ENCODE peak calls at places on chromosome 10, in five cellular contexts. K, J, O, S and T are unnamed samples.
A peak's percentile ranks its signal among the peaks of the same experiment; 100 is the strongest.

GRCh38 chr10:78781251-78781913 is 287.4 kb upstream of the ZMIZ1 start:
- DNase-seq in S (no peak), O (no peak), J (no peak), K (no peak), T (no peak)

GRCh38 chr10:4512557-4513286 is 313.3 kb upstream of the AKR1E2 start:
- DNase-seq in K (no peak), S (peak; percentile 34), O (no peak), J (peak; percentile 76), T (peak; percentile 5)

GRCh38 chr10:30489291-30489823 is 55.4 kb downstream of the MAP3K8 start:
- DNase-seq in O (no peak), J (no peak), S (no peak), K (no peak), T (no peak)

GRCh38 chr10:133458021-133458709 is 4.4 kb downstream of the SCART1 start:
- DNase-seq in K (no peak), J (no peak), O (peak; percentile 26), S (no peak), T (no peak)

GRCh38 chr10:88466786-88467185 is 116.3 kb downstream of the RNLS start:
- DNase-seq in O (no peak), J (no peak), K (no peak), S (no peak), T (no peak)

GRCh38 chr10:89468625-89469024 is 54.3 kb downstream of the IFIT5 start:
- DNase-seq in O (no peak), K (no peak), S (no peak), J (no peak), T (no peak)

GRCh38 chr10:132984801-132985545 is 42.6 kb upstream of the CFAP46 start:
- DNase-seq in O (no peak), K (no peak), S (no peak), J (no peak), T (no peak)

GRCh38 chr10:78974409-78975317 is 94.1 kb upstream of the ZMIZ1 start:
- DNase-seq in K (peak; percentile 79), S (peak; percentile 70), O (peak; percentile 63), J (peak; percentile 50), T (no peak)

DNA sequence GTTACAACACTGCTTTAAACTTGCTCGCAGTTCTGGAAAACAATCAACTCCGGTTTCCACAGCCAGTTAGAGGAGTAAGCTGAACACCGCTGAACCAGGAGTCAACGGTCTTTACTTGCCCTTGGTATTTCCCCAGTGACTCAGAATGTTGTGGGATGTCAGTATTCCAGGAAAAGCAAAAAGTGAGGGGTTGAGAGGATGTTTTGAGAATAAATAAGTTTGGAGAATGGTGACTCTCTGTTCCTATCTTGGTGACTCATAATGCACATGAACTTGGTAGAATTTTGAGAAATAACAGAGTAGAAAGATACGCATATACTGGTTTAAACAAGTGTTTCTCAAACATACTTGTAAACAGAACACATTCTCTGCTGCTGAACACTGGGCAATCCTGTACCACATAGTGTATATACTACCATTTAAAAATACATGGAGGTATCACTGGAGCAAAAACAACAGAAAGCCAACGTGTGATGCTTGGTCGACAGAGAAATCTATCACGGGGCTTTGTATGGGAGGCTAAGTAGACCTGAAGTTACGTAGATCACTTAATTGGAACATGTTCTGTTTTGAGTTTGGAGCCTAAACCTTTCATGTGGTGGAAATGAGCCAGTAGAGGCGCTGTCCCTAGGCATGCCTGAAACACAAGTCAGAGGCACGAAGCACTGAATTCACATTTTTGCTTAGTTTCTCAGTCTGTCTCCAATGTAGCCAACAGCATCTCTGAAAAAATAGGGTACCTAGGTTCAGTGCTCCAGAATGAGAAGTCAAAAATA is 534.3 kb downstream of the PARD3 start:
- DNase-seq in S (no peak), K (no peak), J (no peak), O (no peak), T (no peak)
- H3K27ac ChIP-seq in S (peak overlapping the region; percentile 96), K (no peak overlapping the region), J (no peak overlapping the region), O (peak overlapping the region; percentile 33), T (no peak overlapping the region)

GRCh38 chr10:75402486-75403143 is 1.1 kb upstream of the ZNF503 start:
- DNase-seq in K (no peak), S (peak; percentile 58), O (peak; percentile 53), J (peak; percentile 83), T (no peak)
- H3K4me3 ChIP-seq in K (peak overlapping the region; percentile 66), S (peak overlapping the region; percentile 96), O (peak overlapping the region; percentile 38), J (peak overlapping the region; percentile 97), T (peak overlapping the region; percentile 26)

DNA sequence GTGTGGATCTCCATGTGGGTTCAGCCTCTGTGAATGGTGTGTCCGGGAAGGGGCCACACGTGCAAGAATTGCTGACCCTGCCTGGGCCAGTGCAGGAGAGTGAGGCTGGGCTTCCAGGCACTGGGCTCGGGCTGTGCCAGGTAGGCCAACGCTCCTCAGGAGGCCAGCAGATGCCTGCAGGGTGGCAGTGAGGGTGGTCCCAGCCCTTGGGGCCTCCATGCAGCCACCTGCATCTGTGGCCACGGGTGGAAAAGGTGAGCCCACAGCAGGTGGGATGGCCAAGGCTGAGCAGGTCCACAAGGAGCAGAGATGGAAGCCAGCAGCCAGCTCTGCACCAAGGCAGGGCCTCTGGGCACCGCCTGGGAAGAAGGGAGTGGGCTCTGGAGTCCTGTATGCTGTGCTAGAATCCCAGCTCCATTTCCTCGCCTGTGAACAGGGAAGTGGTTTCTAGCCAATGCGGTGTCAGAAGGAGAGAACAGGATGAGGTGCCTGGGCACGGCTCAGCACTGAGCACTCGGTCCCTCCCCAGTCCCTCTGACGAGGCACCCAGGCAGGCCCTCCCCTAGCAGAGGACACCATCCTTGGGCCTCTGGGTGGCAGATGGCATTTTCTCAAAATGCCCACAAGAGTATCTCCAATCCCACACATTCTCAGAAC is 31.1 kb upstream of the RET start:
- DNase-seq in K (no peak), S (peak; percentile 18), O (no peak), J (no peak), T (no peak)
- H3K27me3 ChIP-seq in K (no peaks in the 10 kb centered on the region), S (no peaks in the 10 kb centered on the region), O (no peaks in the 10 kb centered on the region), J (no peaks in the 10 kb centered on the region), T (peaks cover 2% of the 10 kb centered on the region)

GRCh38 chr10:12350925-12351324 is 1.6 kb downstream of the CAMK1D start:
- DNase-seq in O (no peak), K (no peak), S (no peak), J (no peak), T (no peak)
- H3K27ac ChIP-seq in O (no peak overlapping the region), K (peak overlapping the region; percentile 71), S (no peak overlapping the region), J (no peak overlapping the region), T (no peak overlapping the region)

DNA sequence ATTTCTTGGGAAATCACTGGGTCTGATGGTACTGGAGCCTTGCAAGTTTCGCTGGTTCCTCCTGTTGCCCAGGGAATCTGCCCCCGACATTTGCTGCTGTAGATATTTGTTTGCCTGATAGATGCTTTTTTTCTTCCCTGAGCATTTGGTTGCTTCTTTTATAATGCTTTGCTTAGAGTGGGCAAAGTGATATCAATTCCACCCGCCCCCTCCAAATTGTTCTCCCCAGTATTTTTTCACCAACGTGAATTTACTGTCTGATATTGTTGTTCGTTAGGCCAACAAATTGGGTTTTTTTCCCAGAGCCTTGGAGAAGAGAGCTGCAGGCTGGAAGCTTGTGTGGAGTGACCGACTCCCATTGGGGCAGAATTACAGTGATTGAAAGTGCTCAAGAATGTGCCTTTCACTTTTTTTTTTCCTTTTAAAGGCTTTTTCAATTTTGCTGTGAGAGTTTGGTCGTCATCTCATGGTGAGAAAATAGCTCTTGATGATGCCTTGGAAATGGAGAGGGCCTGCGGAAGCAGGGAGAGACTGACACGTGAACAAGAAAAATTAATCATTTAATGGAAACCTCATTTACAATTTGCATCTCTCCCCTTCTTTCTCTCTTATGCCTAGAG is 2.5 kb downstream of the GRK5 start:
- DNase-seq in S (no peak), K (no peak), O (no peak), J (no peak), T (no peak)
- H3K4me3 ChIP-seq in S (peak overlapping the region; percentile 91), K (peak overlapping the region; percentile 84), O (peak overlapping the region; percentile 31), J (peak overlapping the region; percentile 76), T (peak overlapping the region; percentile 98)